ENCODE peak calls at places on chromosomes 3 and 15, in four cellular contexts. X, G, K and B are unnamed samples.
A peak's percentile ranks its signal among the peaks of the same experiment; 100 is the strongest.

GRCh38 chr3:99884484-99884883 is 66.8 kb downstream of the CMSS1 start:
- ATAC-seq in X (no peak), G (peak; percentile 72), K (no peak), B (no peak)

GRCh38 chr15:67296188-67296587 is 41.6 kb downstream of the IQCH start:
- ATAC-seq in X (no peak), G (no peak), K (no peak), B (no peak)

GRCh38 chr3:56772926-56773587 is 28.7 kb downstream of the ARHGEF3 start:
- ATAC-seq in X (no peak), G (no peak), K (no peak), B (no peak)

GRCh38 chr15:40693904-40694705 is 869 bp upstream of the RAD51 start:
- ATAC-seq in X (no peak), G (no peak), K (no peak), B (no peak)

GRCh38 chr3:41117398-41117870 is 81.9 kb upstream of the CTNNB1 start:
- ATAC-seq in X (peak; percentile 93), G (peak; percentile 92), K (peak; percentile 92), B (peak; percentile 88)

GRCh38 chr15:73832657-73833056 is 40.7 kb upstream of the TBC1D21 start:
- ATAC-seq in X (no peak), G (no peak), K (no peak), B (no peak)

GRCh38 chr15:66921319-66921718 is 144.1 kb upstream of the SMAD3 start:
- ATAC-seq in X (peak; percentile 30), G (no peak), K (no peak), B (peak; percentile 28)

GRCh38 chr3:151599103-151599672 is 134.5 kb upstream of the AADACL2 start:
- ATAC-seq in X (no peak), G (no peak), K (no peak), B (no peak)

GRCh38 chr3:63980019-63980418 is 43.3 kb downstream of the PSMD6 start:
- ATAC-seq in X (no peak), G (no peak), K (no peak), B (no peak)

GRCh38 chr3:58116161-58116955 is 94.4 kb downstream of the DNASE1L3 start:
- ATAC-seq in X (no peak), G (peak; percentile 91), K (no peak), B (no peak)

GRCh38 chr3:6526321-6526720 is 334.6 kb upstream of the GRM7 start:
- ATAC-seq in X (no peak), G (no peak), K (no peak), B (no peak)

GRCh38 chr3:128344046-128344368 is 122.7 kb downstream of the DNAJB8 start:
- ATAC-seq in X (no peak), G (no peak), K (no peak), B (no peak)

GRCh38 chr3:65946438-65946837 is 92.3 kb downstream of the MAGI1 start:
- ATAC-seq in X (peak; percentile 70), G (no peak), K (peak; percentile 67), B (peak; percentile 62)

GRCh38 chr3:78994174-78995027 is 773.4 kb downstream of the ROBO1 start:
- ATAC-seq in X (no peak), G (no peak), K (no peak), B (no peak)

GRCh38 chr3:149441662-149442442 is 32.6 kb upstream of the TM4SF4 start:
- ATAC-seq in X (no peak), G (no peak), K (no peak), B (no peak)

GRCh38 chr3:46894256-46894655 is 16.7 kb downstream of the PTH1R start:
- ATAC-seq in X (no peak), G (no peak), K (no peak), B (no peak)

GRCh38 chr3:8539419-8539818 is 37.8 kb downstream of the LMCD1 start:
- ATAC-seq in X (no peak), G (no peak), K (no peak), B (no peak)

GRCh38 chr3:182902236-182902635 is 78.1 kb downstream of the DCUN1D1 start:
- ATAC-seq in X (no peak), G (no peak), K (no peak), B (no peak)

GRCh38 chr15:85625431-85625830 is 169.3 kb downstream of the KLHL25 start:
- ATAC-seq in X (no peak), G (peak; percentile 57), K (no peak), B (no peak)

GRCh38 chr3:81443948-81444347 is 317.5 kb downstream of the GBE1 start:
- ATAC-seq in X (peak; percentile 67), G (no peak), K (no peak), B (peak; percentile 85)

GRCh38 chr15:58877999-58878825 is 55.3 kb downstream of the SLTM start:
- ATAC-seq in X (no peak), G (no peak), K (no peak), B (no peak)

GRCh38 chr3:132265008-132265407 is 52.2 kb upstream of the ACP3 start:
- ATAC-seq in X (no peak), G (no peak), K (no peak), B (no peak)

GRCh38 chr15:43132830-43133428 is 457 bp upstream of the TMEM62 start:
- ATAC-seq in X (peak; percentile 26), G (no peak), K (peak; percentile 37), B (no peak)

GRCh38 chr3:119893769-119894168 is 111.9 kb downstream of the NR1I2 start:
- ATAC-seq in X (no peak), G (no peak), K (no peak), B (no peak)

GRCh38 chr3:175445741-175446140 is 586.6 kb downstream of the NAALADL2 start:
- ATAC-seq in X (no peak), G (no peak), K (no peak), B (no peak)

GRCh38 chr15:27902680-27903385 is 196.3 kb downstream of the OCA2 start:
- ATAC-seq in X (no peak), G (no peak), K (no peak), B (no peak)

GRCh38 chr15:29115093-29115991 is 154.3 kb downstream of the NSMCE3 start:
- ATAC-seq in X (peak; percentile 42), G (peak; percentile 48), K (no peak), B (no peak)

GRCh38 chr3:47916201-47916600 is 100.0 kb downstream of the MAP4 start:
- ATAC-seq in X (peak; percentile 48), G (no peak), K (no peak), B (no peak)

GRCh38 chr15:83973816-83974215 is 261.8 kb upstream of the GOLGA6L4 start:
- ATAC-seq in X (no peak), G (no peak), K (no peak), B (no peak)

GRCh38 chr15:66287461-66288055 is 5.8 kb upstream of the DIS3L start:
- ATAC-seq in X (no peak), G (no peak), K (no peak), B (no peak)